ENCODE peak calls at places on chromosomes 1 and 21, in five cellular contexts. O is endothelial cell, V is pancreas, K is uterus, W is thoracic aorta. G is an unnamed sample.
A peak's percentile ranks its signal among the peaks of the same experiment; 100 is the strongest.

GRCh38 chr1:31654171-31654776 is 9.6 kb upstream of the PEF1 start:
- DNase-seq in O (no peak), K (no peak), V (no peak), W (no peak), G (no peak)

GRCh38 chr21:15289896-15290841 is 225.4 kb upstream of the NRIP1 start:
- DNase-seq in V (peak; percentile 78), K (no peak), W (no peak), O (peak; percentile 8), G (peak; percentile 73)

GRCh38 chr1:12617511-12617900 is 504 bp downstream of the DHRS3 start:
- DNase-seq in K (no peak), O (no peak), V (peak; percentile 78), W (no peak), G (peak; percentile 33)

GRCh38 chr1:41501581-41501980 is 17.1 kb upstream of the EDN2 start:
- DNase-seq in K (no peak), W (no peak), O (no peak), V (peak; percentile 59), G (peak; percentile 82)

GRCh38 chr21:41100826-41101550 is 67.0 kb upstream of the BACE2 start:
- DNase-seq in K (no peak), V (no peak), W (no peak), O (no peak), G (no peak)

GRCh38 chr1:206544562-206545257 is 37.4 kb downstream of the RASSF5 start:
- DNase-seq in W (peak; percentile 32), K (peak; percentile 66), O (peak; percentile 83), V (peak; percentile 69), G (peak; percentile 91)

GRCh38 chr1:168019407-168019806 is 82.5 kb upstream of the MPC2 start:
- DNase-seq in K (no peak), W (no peak), O (no peak), V (no peak), G (no peak)

GRCh38 chr1:10724052-10724494 is 72.4 kb downstream of the CASZ1 start:
- DNase-seq in V (peak; percentile 81), W (no peak), O (no peak), K (peak; percentile 69), G (peak; percentile 38)

GRCh38 chr1:78340006-78340405 is 150.8 kb upstream of the PTGFR start:
- DNase-seq in K (no peak), V (no peak), W (no peak), O (no peak), G (no peak)

GRCh38 chr1:201602413-201603265 is 63.7 kb downstream of the NAV1 start:
- DNase-seq in O (no peak), W (no peak), V (no peak), K (peak; percentile 48), G (peak; percentile 43)

GRCh38 chr1:30661311-30661710 is 62.1 kb downstream of the MATN1 start:
- DNase-seq in K (no peak), O (no peak), W (no peak), V (no peak), G (no peak)

GRCh38 chr1:89149229-89149628 is 23.3 kb upstream of the GBP2 start:
- DNase-seq in V (no peak), K (peak; percentile 52), W (no peak), O (peak; percentile 17), G (peak; percentile 51)

GRCh38 chr1:9905010-9905409 is 5.1 kb downstream of the CTNNBIP1 start:
- DNase-seq in W (no peak), O (no peak), V (no peak), K (no peak), G (no peak)

GRCh38 chr1:20047058-20047457 is 22.9 kb upstream of the PLA2G5 start:
- DNase-seq in K (no peak), V (no peak), W (no peak), O (no peak), G (no peak)

GRCh38 chr1:12244078-12244477 is 14.2 kb downstream of the VPS13D start:
- DNase-seq in W (no peak), O (peak; percentile 10), K (no peak), V (no peak), G (no peak)

GRCh38 chr1:218299416-218299815 is 14.3 kb downstream of the RRP15 start:
- DNase-seq in V (no peak), O (no peak), W (no peak), K (no peak), G (no peak)

GRCh38 chr1:151992345-151993083 is 1.1 kb downstream of the S100A10 start:
- DNase-seq in W (peak; percentile 76), V (peak; percentile 85), K (peak; percentile 78), O (no peak), G (peak; percentile 96)

GRCh38 chr1:43688594-43689000 is 18.7 kb upstream of the ST3GAL3 start:
- DNase-seq in K (no peak), W (no peak), V (no peak), O (no peak), G (no peak)

GRCh38 chr21:42650441-42651421 is 2.7 kb upstream of the PDE9A start:
- DNase-seq in V (no peak), K (no peak), W (no peak), O (no peak), G (no peak)

GRCh38 chr1:48775817-48776399 is 783 bp downstream of the BEND5 start:
- DNase-seq in W (no peak), O (no peak), V (no peak), K (no peak), G (no peak)

DNA sequence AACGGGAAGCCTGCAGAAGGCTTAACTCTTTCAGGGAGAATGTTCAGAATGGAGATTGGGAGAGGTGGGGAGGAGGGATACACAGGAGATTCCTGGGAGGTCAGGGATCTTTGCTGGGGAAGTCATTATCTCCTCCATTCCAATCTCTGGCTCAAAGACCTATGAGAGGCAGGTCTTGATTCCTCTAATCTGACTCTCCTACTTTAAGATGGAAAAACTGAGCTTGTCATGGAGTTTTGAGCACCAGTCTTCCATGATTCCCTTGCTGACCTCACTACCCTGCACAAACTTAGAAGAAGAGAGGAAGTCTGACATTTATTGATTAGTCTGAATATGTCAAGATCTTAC is 41.5 kb upstream of the SYNC start:
- DNase-seq in K (no peak), O (no peak), V (no peak), W (no peak), G (no peak)
- TF ChIP-seq CTCF in K (no peak), O (no peak), V (no peak), W (no peak), G (no peak)

DNA sequence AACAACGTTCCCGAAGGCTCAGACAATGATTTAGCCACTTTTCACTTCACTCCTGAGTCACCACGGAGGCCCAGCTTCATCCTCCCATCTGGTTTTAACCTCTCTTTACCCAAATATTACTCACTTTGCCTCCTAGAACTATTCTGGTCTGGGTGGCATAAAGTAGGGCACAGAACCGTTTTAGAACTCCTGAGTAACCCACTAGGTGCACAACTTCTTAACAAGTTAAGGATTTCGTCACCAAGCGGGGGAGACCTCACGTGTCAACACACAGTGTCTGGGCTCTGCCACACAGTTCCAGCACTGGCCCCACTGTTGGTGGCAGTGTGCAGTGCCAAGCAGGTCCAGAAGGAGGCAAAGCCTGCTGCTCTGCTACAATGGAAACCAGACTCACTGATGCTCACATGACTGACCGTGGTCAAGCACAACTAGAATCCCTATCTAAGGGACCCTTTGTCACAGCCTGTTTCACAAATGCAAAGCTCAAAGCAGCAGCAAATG is 121.7 kb downstream of the SIPA1L2 start:
- DNase-seq in V (no peak), O (no peak), W (no peak), K (no peak), G (no peak)
- TF ChIP-seq CTCF in V (no peak), O (no peak), W (no peak), K (no peak), G (no peak)

GRCh38 chr1:194117582-194117981 is 931.2 kb upstream of the B3GALT2 start:
- DNase-seq in O (no peak), K (no peak), V (no peak), W (no peak), G (no peak)
- TF ChIP-seq CTCF in O (peak; percentile 42), K (no peak), V (no peak), W (no peak), G (no peak)

DNA sequence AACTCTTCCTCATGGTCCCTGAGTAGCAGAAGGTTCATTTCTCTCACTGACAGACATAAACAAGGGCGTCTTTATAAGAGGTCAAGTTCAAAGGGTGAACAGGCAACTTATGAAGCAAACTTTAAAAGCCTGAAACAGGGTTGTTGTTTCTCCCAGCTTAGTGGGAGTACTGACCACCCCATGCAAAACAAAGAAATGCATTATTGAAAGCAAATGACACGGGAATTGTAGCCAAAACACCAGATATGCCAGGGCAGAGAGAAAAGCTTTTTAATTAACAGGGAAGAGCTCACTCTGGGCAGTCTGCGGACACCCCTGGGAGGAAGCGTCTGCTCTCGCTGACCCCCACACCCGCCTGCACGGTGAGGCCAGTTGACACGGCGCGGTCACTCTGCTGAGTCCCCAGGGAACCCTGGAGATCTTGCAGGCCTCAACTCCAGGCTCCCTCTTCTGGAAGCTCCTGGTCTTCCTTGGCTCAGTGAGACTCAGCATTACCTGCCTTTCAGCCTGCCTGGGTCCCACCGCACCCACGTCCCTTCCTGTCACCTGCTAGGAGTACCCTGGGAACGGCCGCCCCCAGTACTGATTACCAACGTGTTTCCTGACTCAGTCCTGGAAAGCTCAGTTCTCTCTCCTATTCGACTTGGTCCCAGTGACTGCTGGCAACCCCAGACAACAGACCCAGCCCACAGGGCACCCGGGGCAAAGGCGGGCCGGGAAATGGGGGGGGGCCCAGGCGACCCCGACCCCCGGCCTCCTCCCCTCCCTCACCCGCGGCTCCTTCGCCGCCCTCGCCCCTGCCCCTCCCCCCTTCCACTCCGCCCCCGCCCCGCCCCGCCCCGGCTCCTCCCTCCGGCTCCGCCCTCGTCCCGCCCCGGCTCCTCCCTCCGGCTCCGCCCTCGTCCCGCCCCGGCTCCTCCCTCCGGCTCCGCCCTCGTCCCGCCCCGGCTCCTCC is 972 bp downstream of the CFAP410 start:
- DNase-seq in W (peak; percentile 50), V (peak; percentile 76), O (peak; percentile 49), K (peak; percentile 75), G (peak; percentile 64)
- TF ChIP-seq CTCF in W (no peak), V (no peak), O (no peak), K (peak; percentile 48), G (no peak)

DNA sequence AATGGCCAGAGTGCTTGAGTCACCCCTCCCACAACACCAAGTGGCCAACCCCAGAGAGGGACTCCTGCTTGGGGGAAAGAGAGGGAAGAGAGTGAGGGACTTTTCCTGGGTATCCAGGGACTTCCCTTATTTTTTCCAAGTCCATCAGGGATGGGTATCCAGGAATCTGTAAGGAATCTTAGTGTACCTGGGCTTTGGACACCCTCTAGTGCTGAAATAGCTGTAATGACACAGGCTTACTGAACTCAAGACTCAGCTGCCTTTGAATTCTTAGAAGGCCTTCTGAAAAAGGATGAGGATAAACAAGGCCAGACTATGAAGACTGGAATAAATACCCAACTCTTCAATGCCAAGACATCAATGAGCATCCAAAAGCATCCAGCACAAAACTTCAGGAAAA is 12.0 kb downstream of the TSHB start:
- DNase-seq in K (no peak), W (no peak), V (no peak), O (no peak), G (no peak)
- TF ChIP-seq CTCF in K (no peak), W (no peak), V (no peak), O (no peak), G (no peak)